ENCODE peak calls at places on chromosomes 13 and 19, in four cellular contexts. One of them, this sample, is unnamed.

GRCh38 chr19:13056052-13056660 is 46.5 kb downstream of the LYL1 start:
- DNase-seq in cardiac fibroblast: peak
- DNase-seq in cardiac muscle cell: no peak
- DNase-seq in amniotic stem cell: peak
- DNase-seq in this sample: no peak

GRCh38 chr13:110676511-110677204 is 29.3 kb downstream of the CARS2 start:
- DNase-seq in cardiac fibroblast: no peak
- DNase-seq in amniotic stem cell: no peak
- DNase-seq in cardiac muscle cell: no peak
- DNase-seq in this sample: no peak

GRCh38 chr19:40688294-40688693 is 2.2 kb downstream of the NUMBL start:
- DNase-seq in cardiac fibroblast: no peak
- DNase-seq in amniotic stem cell: no peak
- DNase-seq in cardiac muscle cell: no peak
- DNase-seq in this sample: no peak

GRCh38 chr13:46804391-46804815 is 7.4 kb upstream of the ESD start:
- DNase-seq in amniotic stem cell: peak
- DNase-seq in cardiac muscle cell: no peak
- DNase-seq in cardiac fibroblast: peak
- DNase-seq in this sample: no peak

GRCh38 chr13:88622362-88622973 is 951.3 kb downstream of the SLITRK5 start:
- DNase-seq in amniotic stem cell: no peak
- DNase-seq in cardiac fibroblast: no peak
- DNase-seq in cardiac muscle cell: no peak
- DNase-seq in this sample: peak

GRCh38 chr19:43662487-43662886 is 7.5 kb downstream of the PLAUR start:
- DNase-seq in cardiac fibroblast: peak
- DNase-seq in cardiac muscle cell: peak
- DNase-seq in amniotic stem cell: no peak
- DNase-seq in this sample: no peak

GRCh38 chr13:107642841-107643240 is 572.5 kb downstream of the LIG4 start:
- DNase-seq in cardiac fibroblast: peak
- DNase-seq in cardiac muscle cell: no peak
- DNase-seq in amniotic stem cell: no peak
- DNase-seq in this sample: no peak

GRCh38 chr19:8324186-8325050 is 3.1 kb downstream of the RPS28 start:
- DNase-seq in amniotic stem cell: no peak
- DNase-seq in cardiac muscle cell: no peak
- DNase-seq in cardiac fibroblast: no peak
- DNase-seq in this sample: no peak

GRCh38 chr19:40217027-40217810 is 965 bp downstream of the TTC9B start:
- DNase-seq in amniotic stem cell: no peak
- DNase-seq in cardiac fibroblast: no peak
- DNase-seq in cardiac muscle cell: peak
- DNase-seq in this sample: no peak

GRCh38 chr13:31773538-31773937 is 34.2 kb downstream of the RXFP2 start:
- DNase-seq in cardiac fibroblast: peak
- DNase-seq in amniotic stem cell: peak
- DNase-seq in cardiac muscle cell: no peak
- DNase-seq in this sample: no peak

GRCh38 chr19:43468354-43469159 is 3.1 kb upstream of the LYPD3 start:
- DNase-seq in cardiac fibroblast: no peak
- DNase-seq in cardiac muscle cell: no peak
- DNase-seq in amniotic stem cell: no peak
- DNase-seq in this sample: no peak

GRCh38 chr13:77176350-77176749 is 149.4 kb upstream of the FBXL3 start:
- DNase-seq in cardiac muscle cell: no peak
- DNase-seq in amniotic stem cell: peak
- DNase-seq in cardiac fibroblast: peak
- DNase-seq in this sample: no peak

GRCh38 chr13:66222926-66223325 is 1007.2 kb downstream of the PCDH9 start:
- DNase-seq in cardiac muscle cell: no peak
- DNase-seq in cardiac fibroblast: no peak
- DNase-seq in amniotic stem cell: no peak
- DNase-seq in this sample: no peak

GRCh38 chr19:45766919-45767346 is 2.1 kb downstream of the SIX5 start:
- DNase-seq in cardiac muscle cell: peak
- DNase-seq in amniotic stem cell: no peak
- DNase-seq in cardiac fibroblast: no peak
- DNase-seq in this sample: no peak

GRCh38 chr13:73390100-73390499 is 331.3 kb downstream of the KLF5 start:
- DNase-seq in cardiac muscle cell: no peak
- DNase-seq in cardiac fibroblast: no peak
- DNase-seq in amniotic stem cell: no peak
- DNase-seq in this sample: no peak

GRCh38 chr19:17902701-17903100 is 30.1 kb upstream of the CCDC124 start:
- DNase-seq in amniotic stem cell: no peak
- DNase-seq in cardiac muscle cell: no peak
- DNase-seq in cardiac fibroblast: peak
- DNase-seq in this sample: no peak

GRCh38 chr13:24274452-24274971 is 34.9 kb upstream of the C1QTNF9 start:
- DNase-seq in cardiac fibroblast: peak
- DNase-seq in amniotic stem cell: no peak
- DNase-seq in cardiac muscle cell: no peak
- DNase-seq in this sample: peak

GRCh38 chr13:114079601-114080536 is 52.6 kb downstream of the RASA3 start:
- DNase-seq in amniotic stem cell: no peak
- DNase-seq in cardiac muscle cell: no peak
- DNase-seq in cardiac fibroblast: no peak
- DNase-seq in this sample: no peak

GRCh38 chr13:114194853-114195252 is 15.8 kb downstream of the CFAP97D2 start:
- DNase-seq in cardiac fibroblast: no peak
- DNase-seq in cardiac muscle cell: no peak
- DNase-seq in amniotic stem cell: no peak
- DNase-seq in this sample: no peak

GRCh38 chr19:44777715-44778347 is at the start of gene CBLC:
- DNase-seq in cardiac muscle cell: peak
- DNase-seq in cardiac fibroblast: no peak
- DNase-seq in amniotic stem cell: no peak
- DNase-seq in this sample: no peak

GRCh38 chr13:102089177-102089576 is 312.7 kb downstream of the FGF14 start:
- DNase-seq in cardiac fibroblast: no peak
- DNase-seq in amniotic stem cell: no peak
- DNase-seq in cardiac muscle cell: peak
- DNase-seq in this sample: no peak

GRCh38 chr19:39200066-39200817 is 3.5 kb downstream of the NCCRP1 start:
- DNase-seq in cardiac fibroblast: no peak
- DNase-seq in amniotic stem cell: no peak
- DNase-seq in cardiac muscle cell: no peak
- DNase-seq in this sample: no peak

GRCh38 chr13:45143346-45143751 is 23.0 kb downstream of the GTF2F2 start:
- DNase-seq in amniotic stem cell: no peak
- DNase-seq in cardiac muscle cell: no peak
- DNase-seq in cardiac fibroblast: peak
- DNase-seq in this sample: no peak

GRCh38 chr13:44819245-44819644 is 170.0 kb downstream of the NUFIP1 start:
- DNase-seq in cardiac muscle cell: no peak
- DNase-seq in amniotic stem cell: peak
- DNase-seq in cardiac fibroblast: peak
- DNase-seq in this sample: no peak

GRCh38 chr13:48161530-48162179 is 66.8 kb upstream of the MED4 start:
- DNase-seq in amniotic stem cell: no peak
- DNase-seq in cardiac fibroblast: no peak
- DNase-seq in cardiac muscle cell: no peak
- DNase-seq in this sample: peak

GRCh38 chr13:107881362-107881761 is 334.0 kb downstream of the LIG4 start:
- DNase-seq in cardiac fibroblast: no peak
- DNase-seq in cardiac muscle cell: no peak
- DNase-seq in amniotic stem cell: no peak
- DNase-seq in this sample: no peak

GRCh38 chr13:102721800-102722231 is 27.0 kb upstream of the METTL21C start:
- DNase-seq in amniotic stem cell: no peak
- DNase-seq in cardiac muscle cell: no peak
- DNase-seq in cardiac fibroblast: peak
- DNase-seq in this sample: no peak

GRCh38 chr19:45443462-45444317 is 20.0 kb upstream of the ERCC1 start:
- DNase-seq in cardiac muscle cell: peak
- DNase-seq in amniotic stem cell: peak
- DNase-seq in cardiac fibroblast: peak
- DNase-seq in this sample: peak

GRCh38 chr19:57348136-57348535 is 2.9 kb upstream of the ZNF304 start:
- DNase-seq in cardiac fibroblast: peak
- DNase-seq in amniotic stem cell: no peak
- DNase-seq in cardiac muscle cell: no peak
- DNase-seq in this sample: no peak

GRCh38 chr19:50261446-50261970 is 58.1 kb downstream of the MYH14 start:
- DNase-seq in amniotic stem cell: no peak
- DNase-seq in cardiac muscle cell: no peak
- DNase-seq in cardiac fibroblast: no peak
- DNase-seq in this sample: no peak

This sample was measured in natural killer cell treated with Interleukin-12 subunit alpha and Interleukin-12 subunit beta and Interleukin-15 and Interleukin-18, amount 100 ng/mL, for 72 hours.